ENCODE peak calls at places on chromosomes 12 and 14, in four cellular contexts. One of them, this sample, is unnamed.

GRCh38 chr12:116092776-116093175 is 184.7 kb downstream of the MED13L start:
- DNase-seq in HepG2: no peak
- DNase-seq in HEK293T: no peak
- DNase-seq in K562: no peak
- DNase-seq in this sample: no peak

GRCh38 chr12:44063671-44064070 is 227.8 kb downstream of the TMEM117 start:
- DNase-seq in K562: no peak
- DNase-seq in HEK293T: no peak
- DNase-seq in HepG2: no peak
- DNase-seq in this sample: no peak

GRCh38 chr14:104721704-104722431 is 2.2 kb upstream of the ADSS1 start:
- DNase-seq in K562: no peak
- DNase-seq in HepG2: no peak
- DNase-seq in HEK293T: no peak
- DNase-seq in this sample: no peak

GRCh38 chr12:3047961-3048360 is 29.2 kb upstream of the TSPAN9 start:
- DNase-seq in K562: no peak
- DNase-seq in HepG2: no peak
- DNase-seq in HEK293T: no peak
- DNase-seq in this sample: peak

GRCh38 chr12:123388948-123389559 is 5.1 kb downstream of the KMT5A start:
- DNase-seq in HEK293T: peak
- DNase-seq in K562: no peak
- DNase-seq in HepG2: no peak
- DNase-seq in this sample: no peak

GRCh38 chr12:102833687-102834435 is 83.2 kb downstream of the PAH start:
- DNase-seq in HepG2: no peak
- DNase-seq in HEK293T: peak
- DNase-seq in K562: no peak
- DNase-seq in this sample: peak

GRCh38 chr12:113862570-113863454 is 103.3 kb downstream of the RBM19 start:
- DNase-seq in HepG2: no peak
- DNase-seq in K562: peak
- DNase-seq in HEK293T: no peak
- DNase-seq in this sample: no peak

GRCh38 chr12:110739894-110740293 is 2.8 kb downstream of the PPP1CC start:
- DNase-seq in HepG2: no peak
- DNase-seq in K562: no peak
- DNase-seq in HEK293T: no peak
- DNase-seq in this sample: no peak

GRCh38 chr12:13503094-13503835 is 306.7 kb downstream of the EMP1 start:
- DNase-seq in HepG2: no peak
- DNase-seq in K562: no peak
- DNase-seq in HEK293T: no peak
- DNase-seq in this sample: no peak

GRCh38 chr12:2891240-2892053 is 756 bp downstream of the TULP3 start:
- DNase-seq in HEK293T: peak
- DNase-seq in K562: peak
- DNase-seq in HepG2: peak
- DNase-seq in this sample: peak

GRCh38 chr14:103488960-103489359 is 33.7 kb downstream of the CKB start:
- DNase-seq in K562: no peak
- DNase-seq in HepG2: no peak
- DNase-seq in HEK293T: no peak
- DNase-seq in this sample: no peak

GRCh38 chr12:57756406-57757341 is 1.8 kb downstream of the MARCHF9 start:
- DNase-seq in HepG2: no peak
- DNase-seq in HEK293T: peak
- DNase-seq in K562: peak
- DNase-seq in this sample: peak

GRCh38 chr12:95998611-95999300 is 2.6 kb upstream of the HAL start:
- DNase-seq in HepG2: peak
- DNase-seq in K562: peak
- DNase-seq in HEK293T: peak
- DNase-seq in this sample: peak

GRCh38 chr14:56660677-56661389 is 81.2 kb downstream of the TMEM260 start:
- DNase-seq in K562: no peak
- DNase-seq in HepG2: no peak
- DNase-seq in HEK293T: no peak
- DNase-seq in this sample: no peak

GRCh38 chr12:127582074-127582473 is 684.9 kb upstream of the TMEM132C start:
- DNase-seq in K562: no peak
- DNase-seq in HepG2: no peak
- DNase-seq in HEK293T: no peak
- DNase-seq in this sample: no peak

GRCh38 chr12:50765325-50765911 is 1.5 kb downstream of the ATF1 start:
- DNase-seq in HEK293T: peak
- DNase-seq in K562: peak
- DNase-seq in HepG2: peak
- DNase-seq in this sample: peak

DNA sequence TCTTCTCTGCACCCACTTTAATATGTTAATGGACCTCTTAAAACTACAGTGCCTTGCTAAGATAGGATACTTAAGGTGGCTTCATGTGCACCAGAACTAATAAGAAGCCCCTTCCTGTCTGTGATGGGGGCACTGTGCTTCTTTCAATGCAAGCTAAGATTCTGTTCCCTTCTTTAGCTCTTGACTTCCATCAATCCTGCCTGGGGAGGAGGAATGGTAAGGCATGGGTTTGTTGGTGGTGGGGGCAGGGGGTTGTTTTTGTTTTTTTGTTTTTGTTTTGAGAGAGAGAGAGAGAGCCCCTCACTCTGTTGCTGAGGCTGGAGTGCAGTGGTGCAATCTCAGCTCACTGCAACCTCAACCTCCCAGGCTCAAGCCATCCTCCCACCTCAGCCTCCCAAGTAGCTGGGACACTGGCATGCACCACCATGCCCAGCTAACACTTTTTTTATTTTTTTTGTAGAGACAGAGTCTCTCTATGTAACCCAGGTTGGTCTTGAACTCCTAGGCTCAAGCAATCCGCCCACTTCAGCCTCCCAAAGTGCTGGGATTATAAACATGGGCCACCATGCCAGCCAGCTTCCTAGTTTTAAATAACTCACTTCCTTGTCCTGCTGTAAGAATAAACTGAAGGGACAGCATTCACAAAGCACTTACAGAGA is 4.5 kb upstream of the KRT3 start:
- DNase-seq in HepG2: no peak
- DNase-seq in HEK293T: no peak
- DNase-seq in K562: no peak
- DNase-seq in this sample: no peak
- TF ChIP-seq ELF4 in HepG2: no peak
- TF ChIP-seq ELF4 in HEK293T: no peak
- TF ChIP-seq ELF4 in K562: no peak
- TF ChIP-seq ELF4 in this sample: no peak

DNA sequence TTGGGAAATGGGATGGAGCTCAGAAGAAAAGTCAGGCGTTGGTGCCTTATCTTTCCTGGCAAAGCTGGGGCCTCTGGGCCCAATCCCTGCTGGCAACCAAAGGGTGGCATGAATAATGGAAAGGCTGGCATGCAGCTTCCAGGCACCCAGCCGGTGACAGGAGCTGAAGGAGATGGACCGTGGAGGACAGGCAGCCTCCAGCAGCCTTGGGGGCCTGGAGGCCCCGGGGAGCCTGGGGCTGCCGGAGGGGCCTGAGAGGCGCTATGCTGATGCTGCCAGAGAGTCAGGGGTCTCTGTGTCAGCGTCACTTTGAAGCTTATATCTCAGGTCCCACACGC is 38.2 kb upstream of the EML1 start:
- DNase-seq in HepG2: no peak
- DNase-seq in K562: no peak
- DNase-seq in HEK293T: no peak
- DNase-seq in this sample: no peak
- TF ChIP-seq ELF4 in HepG2: no peak
- TF ChIP-seq ELF4 in K562: no peak
- TF ChIP-seq ELF4 in HEK293T: no peak
- TF ChIP-seq ELF4 in this sample: no peak

GRCh38 chr14:34199585-34199984 is 248.7 kb upstream of the EGLN3 start:
- DNase-seq in HepG2: no peak
- DNase-seq in K562: no peak
- DNase-seq in HEK293T: no peak
- DNase-seq in this sample: no peak
- TF ChIP-seq ELF4 in HepG2: no peak
- TF ChIP-seq ELF4 in K562: no peak
- TF ChIP-seq ELF4 in HEK293T: no peak
- TF ChIP-seq ELF4 in this sample: no peak

DNA sequence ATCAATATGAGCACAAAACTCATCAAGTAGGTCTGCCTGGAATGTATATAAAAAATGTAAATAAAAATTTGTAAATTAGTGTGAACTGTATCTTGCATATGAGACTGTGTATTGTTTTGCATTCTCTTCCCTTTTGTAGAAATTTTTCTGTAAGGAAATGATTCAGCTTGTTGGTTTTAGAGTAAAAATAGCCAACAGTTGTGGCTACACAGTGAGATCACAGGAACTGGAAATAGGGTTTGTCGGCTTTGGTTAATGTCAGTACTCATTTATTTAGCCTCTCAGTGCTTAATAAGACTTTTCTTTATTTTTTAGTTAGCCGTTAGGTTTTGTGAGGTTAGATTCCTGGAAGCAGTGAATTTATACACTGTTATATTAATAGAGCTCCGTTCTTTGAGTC is 62.7 kb downstream of the ETNK1 start:
- DNase-seq in HepG2: no peak
- DNase-seq in HEK293T: no peak
- DNase-seq in K562: no peak
- DNase-seq in this sample: no peak
- TF ChIP-seq ELF4 in HepG2: no peak
- TF ChIP-seq ELF4 in HEK293T: no peak
- TF ChIP-seq ELF4 in K562: no peak
- TF ChIP-seq ELF4 in this sample: no peak

GRCh38 chr14:101349108-101349507 is 212.2 kb upstream of the DIO3 start:
- DNase-seq in HepG2: no peak
- DNase-seq in K562: no peak
- DNase-seq in HEK293T: no peak
- DNase-seq in this sample: no peak
- TF ChIP-seq ELF4 in HepG2: no peak
- TF ChIP-seq ELF4 in K562: no peak
- TF ChIP-seq ELF4 in HEK293T: no peak
- TF ChIP-seq ELF4 in this sample: no peak

GRCh38 chr12:55659486-55660385 is 23.0 kb downstream of the OR10P1 start:
- DNase-seq in K562: peak
- DNase-seq in HepG2: peak
- DNase-seq in HEK293T: no peak
- DNase-seq in this sample: no peak
- TF ChIP-seq ELF4 in K562: no peak
- TF ChIP-seq ELF4 in HepG2: no peak
- TF ChIP-seq ELF4 in HEK293T: no peak
- TF ChIP-seq ELF4 in this sample: no peak

DNA sequence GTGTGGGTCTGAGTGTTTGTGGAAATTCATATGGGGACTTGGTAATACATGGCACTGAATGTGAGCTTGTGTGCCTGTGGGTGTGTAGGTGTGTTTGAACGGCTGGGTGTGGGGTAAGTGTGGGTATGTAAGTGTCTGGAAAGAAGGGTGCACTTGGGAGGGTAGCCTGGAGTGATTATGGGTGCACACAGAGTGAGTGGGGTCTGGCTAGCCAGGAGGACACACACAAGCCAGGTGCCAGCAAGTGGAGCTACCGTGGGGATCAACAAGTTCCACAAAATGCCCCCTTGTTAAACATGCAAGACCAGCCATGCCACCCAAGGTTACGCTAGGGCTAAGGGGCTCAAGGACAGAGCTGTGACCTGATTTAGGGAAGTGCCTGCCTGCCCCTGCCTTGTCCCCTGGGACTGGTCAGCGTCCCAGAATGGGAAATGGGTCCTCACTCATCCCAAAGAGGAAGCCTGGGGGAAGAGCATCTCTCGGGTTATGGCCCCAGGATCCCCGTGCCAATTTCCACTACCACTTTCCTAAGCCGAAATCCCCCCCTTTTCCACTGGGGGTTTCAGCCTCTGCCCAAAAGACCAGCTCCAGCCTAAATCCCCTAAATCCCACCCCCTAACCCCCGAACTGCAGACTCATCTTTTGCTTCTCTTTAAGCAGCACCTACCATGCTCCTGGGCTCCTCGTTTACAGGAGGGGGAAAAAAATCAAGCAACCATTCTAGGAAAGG is 118.6 kb downstream of the DICER1 start:
- DNase-seq in HepG2: no peak
- DNase-seq in HEK293T: no peak
- DNase-seq in K562: no peak
- DNase-seq in this sample: no peak
- TF ChIP-seq ELF4 in HepG2: no peak
- TF ChIP-seq ELF4 in HEK293T: no peak
- TF ChIP-seq ELF4 in K562: no peak
- TF ChIP-seq ELF4 in this sample: no peak

DNA sequence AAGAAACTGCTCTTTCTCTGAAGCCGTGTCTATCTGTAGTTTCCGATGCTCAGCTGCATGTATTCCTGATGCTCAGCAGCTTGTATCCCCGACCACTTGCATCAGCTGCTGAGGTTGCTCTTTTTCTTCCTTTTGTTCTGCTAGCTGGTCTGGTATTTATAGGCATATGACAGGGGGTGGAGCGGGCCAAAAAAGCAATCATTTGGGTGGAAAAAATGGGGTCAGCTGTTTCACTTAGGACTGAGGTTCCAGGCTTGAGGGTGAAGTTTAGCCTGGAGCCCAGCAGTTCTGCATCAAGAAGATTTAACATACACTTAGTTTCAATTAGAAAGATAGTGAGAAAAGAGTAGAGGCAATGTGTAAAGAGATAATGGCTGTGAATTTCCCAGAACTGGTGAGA is 23.6 kb upstream of the AMN1 start:
- DNase-seq in HepG2: no peak
- DNase-seq in HEK293T: no peak
- DNase-seq in K562: no peak
- DNase-seq in this sample: no peak
- TF ChIP-seq ELF4 in HepG2: no peak
- TF ChIP-seq ELF4 in HEK293T: no peak
- TF ChIP-seq ELF4 in K562: no peak
- TF ChIP-seq ELF4 in this sample: no peak

GRCh38 chr14:67800743-67801142 is 15.6 kb downstream of the ZFYVE26 start:
- DNase-seq in HEK293T: no peak
- DNase-seq in HepG2: no peak
- DNase-seq in K562: no peak
- DNase-seq in this sample: no peak

GRCh38 chr14:67806228-67806627 is 10.2 kb downstream of the ZFYVE26 start:
- DNase-seq in K562: no peak
- DNase-seq in HepG2: no peak
- DNase-seq in HEK293T: no peak
- DNase-seq in this sample: no peak
- TF ChIP-seq ELF4 in K562: no peak
- TF ChIP-seq ELF4 in HepG2: no peak
- TF ChIP-seq ELF4 in HEK293T: no peak
- TF ChIP-seq ELF4 in this sample: no peak

GRCh38 chr14:32129124-32129523 is 52.0 kb downstream of the ARHGAP5 start:
- DNase-seq in K562: no peak
- DNase-seq in HEK293T: no peak
- DNase-seq in HepG2: no peak
- DNase-seq in this sample: no peak
- TF ChIP-seq ELF4 in K562: no peak
- TF ChIP-seq ELF4 in HEK293T: no peak
- TF ChIP-seq ELF4 in HepG2: no peak
- TF ChIP-seq ELF4 in this sample: no peak